ENCODE peak calls at places on chromosomes 13 and 19, in six cellular contexts. One of them, this sample, is unnamed.

GRCh38 chr19:53357821-53358581 is 7.5 kb upstream of the ZNF525 start:
- DNase-seq in lower lobe of right lung: no peak
- DNase-seq in activated CD4-positive, alpha-beta T cell treated with anti-CD3 and anti-CD28 coated beads, Interleukin-2, amount 10 ng/mL, durations not matched to agents 7 days and 5 days: no peak
- DNase-seq in HEK293T: no peak
- DNase-seq in HT1080: no peak
- DNase-seq in C1 segment of cervical spinal cord: no peak
- DNase-seq in this sample: no peak

GRCh38 chr13:28564030-28564429 is 69.1 kb upstream of the FLT1 start:
- DNase-seq in activated CD4-positive, alpha-beta T cell treated with anti-CD3 and anti-CD28 coated beads, Interleukin-2, amount 10 ng/mL, durations not matched to agents 7 days and 5 days: no peak
- DNase-seq in lower lobe of right lung: peak
- DNase-seq in HT1080: no peak
- DNase-seq in HEK293T: no peak
- DNase-seq in C1 segment of cervical spinal cord: no peak
- DNase-seq in this sample: no peak

GRCh38 chr13:40187324-40187795 is 479.1 kb downstream of the FOXO1 start:
- DNase-seq in activated CD4-positive, alpha-beta T cell treated with anti-CD3 and anti-CD28 coated beads, Interleukin-2, amount 10 ng/mL, durations not matched to agents 7 days and 5 days: peak
- DNase-seq in lower lobe of right lung: no peak
- DNase-seq in C1 segment of cervical spinal cord: no peak
- DNase-seq in HEK293T: peak
- DNase-seq in HT1080: no peak
- DNase-seq in this sample: no peak

GRCh38 chr19:7868671-7869452 is 5.3 kb downstream of the PRR36 start:
- DNase-seq in HEK293T: peak
- DNase-seq in activated CD4-positive, alpha-beta T cell treated with anti-CD3 and anti-CD28 coated beads, Interleukin-2, amount 10 ng/mL, durations not matched to agents 7 days and 5 days: peak
- DNase-seq in HT1080: peak
- DNase-seq in lower lobe of right lung: peak
- DNase-seq in C1 segment of cervical spinal cord: peak
- DNase-seq in this sample: peak

GRCh38 chr19:50638576-50638975 is 1.1 kb downstream of the SYT3 start:
- DNase-seq in activated CD4-positive, alpha-beta T cell treated with anti-CD3 and anti-CD28 coated beads, Interleukin-2, amount 10 ng/mL, durations not matched to agents 7 days and 5 days: no peak
- DNase-seq in HT1080: no peak
- DNase-seq in C1 segment of cervical spinal cord: no peak
- DNase-seq in lower lobe of right lung: no peak
- DNase-seq in HEK293T: no peak
- DNase-seq in this sample: no peak

GRCh38 chr19:41350735-41351338 is 2.9 kb downstream of the TGFB1 start:
- DNase-seq in HT1080: no peak
- DNase-seq in HEK293T: no peak
- DNase-seq in lower lobe of right lung: no peak
- DNase-seq in activated CD4-positive, alpha-beta T cell treated with anti-CD3 and anti-CD28 coated beads, Interleukin-2, amount 10 ng/mL, durations not matched to agents 7 days and 5 days: no peak
- DNase-seq in C1 segment of cervical spinal cord: no peak
- DNase-seq in this sample: no peak

GRCh38 chr19:46902402-46902766 is 41.6 kb downstream of the ARHGAP35 start:
- DNase-seq in activated CD4-positive, alpha-beta T cell treated with anti-CD3 and anti-CD28 coated beads, Interleukin-2, amount 10 ng/mL, durations not matched to agents 7 days and 5 days: no peak
- DNase-seq in HEK293T: no peak
- DNase-seq in HT1080: no peak
- DNase-seq in C1 segment of cervical spinal cord: no peak
- DNase-seq in lower lobe of right lung: no peak
- DNase-seq in this sample: no peak

GRCh38 chr19:7779631-7780486 is 16.8 kb downstream of the CLEC4M start:
- DNase-seq in C1 segment of cervical spinal cord: no peak
- DNase-seq in activated CD4-positive, alpha-beta T cell treated with anti-CD3 and anti-CD28 coated beads, Interleukin-2, amount 10 ng/mL, durations not matched to agents 7 days and 5 days: no peak
- DNase-seq in lower lobe of right lung: no peak
- DNase-seq in HT1080: no peak
- DNase-seq in HEK293T: no peak
- DNase-seq in this sample: no peak

GRCh38 chr19:18776288-18776594 is 14.9 kb downstream of the COMP start:
- DNase-seq in lower lobe of right lung: no peak
- DNase-seq in HEK293T: no peak
- DNase-seq in activated CD4-positive, alpha-beta T cell treated with anti-CD3 and anti-CD28 coated beads, Interleukin-2, amount 10 ng/mL, durations not matched to agents 7 days and 5 days: no peak
- DNase-seq in HT1080: peak
- DNase-seq in C1 segment of cervical spinal cord: no peak
- DNase-seq in this sample: no peak

GRCh38 chr13:20988033-20988908 is 73.1 kb downstream of the LATS2 start:
- DNase-seq in HT1080: no peak
- DNase-seq in activated CD4-positive, alpha-beta T cell treated with anti-CD3 and anti-CD28 coated beads, Interleukin-2, amount 10 ng/mL, durations not matched to agents 7 days and 5 days: no peak
- DNase-seq in C1 segment of cervical spinal cord: no peak
- DNase-seq in HEK293T: no peak
- DNase-seq in lower lobe of right lung: no peak
- DNase-seq in this sample: no peak

GRCh38 chr13:40600145-40600751 is 66.2 kb downstream of the FOXO1 start:
- DNase-seq in lower lobe of right lung: no peak
- DNase-seq in HT1080: no peak
- DNase-seq in C1 segment of cervical spinal cord: no peak
- DNase-seq in HEK293T: no peak
- DNase-seq in activated CD4-positive, alpha-beta T cell treated with anti-CD3 and anti-CD28 coated beads, Interleukin-2, amount 10 ng/mL, durations not matched to agents 7 days and 5 days: no peak
- DNase-seq in this sample: no peak

GRCh38 chr19:10567696-10568443 is 909 bp downstream of the CDKN2D start:
- DNase-seq in C1 segment of cervical spinal cord: no peak
- DNase-seq in HEK293T: no peak
- DNase-seq in HT1080: no peak
- DNase-seq in activated CD4-positive, alpha-beta T cell treated with anti-CD3 and anti-CD28 coated beads, Interleukin-2, amount 10 ng/mL, durations not matched to agents 7 days and 5 days: no peak
- DNase-seq in lower lobe of right lung: no peak
- DNase-seq in this sample: no peak

GRCh38 chr19:39679791-39680168 is 24.1 kb downstream of the LGALS16 start:
- DNase-seq in C1 segment of cervical spinal cord: no peak
- DNase-seq in HT1080: no peak
- DNase-seq in lower lobe of right lung: no peak
- DNase-seq in activated CD4-positive, alpha-beta T cell treated with anti-CD3 and anti-CD28 coated beads, Interleukin-2, amount 10 ng/mL, durations not matched to agents 7 days and 5 days: no peak
- DNase-seq in HEK293T: no peak
- DNase-seq in this sample: no peak

GRCh38 chr19:48991011-48991609 is 2.0 kb downstream of the GYS1 start:
- DNase-seq in HT1080: no peak
- DNase-seq in HEK293T: no peak
- DNase-seq in C1 segment of cervical spinal cord: no peak
- DNase-seq in activated CD4-positive, alpha-beta T cell treated with anti-CD3 and anti-CD28 coated beads, Interleukin-2, amount 10 ng/mL, durations not matched to agents 7 days and 5 days: no peak
- DNase-seq in lower lobe of right lung: peak
- DNase-seq in this sample: no peak

GRCh38 chr19:13946414-13946813 is 5.9 kb upstream of the DCAF15 start:
- DNase-seq in C1 segment of cervical spinal cord: no peak
- DNase-seq in HT1080: no peak
- DNase-seq in HEK293T: no peak
- DNase-seq in lower lobe of right lung: no peak
- DNase-seq in activated CD4-positive, alpha-beta T cell treated with anti-CD3 and anti-CD28 coated beads, Interleukin-2, amount 10 ng/mL, durations not matched to agents 7 days and 5 days: no peak
- DNase-seq in this sample: no peak

GRCh38 chr13:29996316-29996715 is 145.9 kb upstream of the UBL3 start:
- DNase-seq in activated CD4-positive, alpha-beta T cell treated with anti-CD3 and anti-CD28 coated beads, Interleukin-2, amount 10 ng/mL, durations not matched to agents 7 days and 5 days: no peak
- DNase-seq in HT1080: no peak
- DNase-seq in HEK293T: no peak
- DNase-seq in lower lobe of right lung: no peak
- DNase-seq in C1 segment of cervical spinal cord: no peak
- DNase-seq in this sample: no peak

GRCh38 chr13:89554801-89555200 is 1792.7 kb upstream of the MIR17HG start:
- DNase-seq in activated CD4-positive, alpha-beta T cell treated with anti-CD3 and anti-CD28 coated beads, Interleukin-2, amount 10 ng/mL, durations not matched to agents 7 days and 5 days: no peak
- DNase-seq in lower lobe of right lung: no peak
- DNase-seq in HT1080: no peak
- DNase-seq in HEK293T: no peak
- DNase-seq in C1 segment of cervical spinal cord: no peak
- DNase-seq in this sample: no peak

GRCh38 chr13:52744842-52745241 is 5.2 kb upstream of the CNMD start:
- DNase-seq in activated CD4-positive, alpha-beta T cell treated with anti-CD3 and anti-CD28 coated beads, Interleukin-2, amount 10 ng/mL, durations not matched to agents 7 days and 5 days: no peak
- DNase-seq in lower lobe of right lung: no peak
- DNase-seq in HT1080: peak
- DNase-seq in HEK293T: no peak
- DNase-seq in C1 segment of cervical spinal cord: no peak
- DNase-seq in this sample: no peak

GRCh38 chr13:112233256-112233655 is 142.9 kb upstream of the SPACA7 start:
- DNase-seq in C1 segment of cervical spinal cord: no peak
- DNase-seq in HEK293T: no peak
- DNase-seq in HT1080: no peak
- DNase-seq in activated CD4-positive, alpha-beta T cell treated with anti-CD3 and anti-CD28 coated beads, Interleukin-2, amount 10 ng/mL, durations not matched to agents 7 days and 5 days: no peak
- DNase-seq in lower lobe of right lung: no peak
- DNase-seq in this sample: no peak

GRCh38 chr19:49896863-49897621 is at the start of gene IL4I1:
- DNase-seq in C1 segment of cervical spinal cord: no peak
- DNase-seq in HEK293T: no peak
- DNase-seq in activated CD4-positive, alpha-beta T cell treated with anti-CD3 and anti-CD28 coated beads, Interleukin-2, amount 10 ng/mL, durations not matched to agents 7 days and 5 days: peak
- DNase-seq in lower lobe of right lung: no peak
- DNase-seq in HT1080: peak
- DNase-seq in this sample: no peak

GRCh38 chr19:995051-995827 is 5.0 kb upstream of the GRIN3B start:
- DNase-seq in HT1080: no peak
- DNase-seq in C1 segment of cervical spinal cord: no peak
- DNase-seq in activated CD4-positive, alpha-beta T cell treated with anti-CD3 and anti-CD28 coated beads, Interleukin-2, amount 10 ng/mL, durations not matched to agents 7 days and 5 days: no peak
- DNase-seq in lower lobe of right lung: peak
- DNase-seq in HEK293T: no peak
- DNase-seq in this sample: no peak

GRCh38 chr19:54415208-54415900 is at the start of gene TTYH1:
- DNase-seq in HT1080: no peak
- DNase-seq in lower lobe of right lung: no peak
- DNase-seq in HEK293T: peak
- DNase-seq in C1 segment of cervical spinal cord: peak
- DNase-seq in activated CD4-positive, alpha-beta T cell treated with anti-CD3 and anti-CD28 coated beads, Interleukin-2, amount 10 ng/mL, durations not matched to agents 7 days and 5 days: no peak
- DNase-seq in this sample: peak

GRCh38 chr19:18160792-18161690 is 8.1 kb downstream of the PIK3R2 start:
- DNase-seq in lower lobe of right lung: peak
- DNase-seq in C1 segment of cervical spinal cord: peak
- DNase-seq in activated CD4-positive, alpha-beta T cell treated with anti-CD3 and anti-CD28 coated beads, Interleukin-2, amount 10 ng/mL, durations not matched to agents 7 days and 5 days: peak
- DNase-seq in HT1080: no peak
- DNase-seq in HEK293T: peak
- DNase-seq in this sample: peak

GRCh38 chr19:53002479-53002878 is 11.2 kb upstream of the ERVV-1 start:
- DNase-seq in lower lobe of right lung: no peak
- DNase-seq in activated CD4-positive, alpha-beta T cell treated with anti-CD3 and anti-CD28 coated beads, Interleukin-2, amount 10 ng/mL, durations not matched to agents 7 days and 5 days: no peak
- DNase-seq in HT1080: no peak
- DNase-seq in HEK293T: no peak
- DNase-seq in C1 segment of cervical spinal cord: no peak
- DNase-seq in this sample: no peak

GRCh38 chr13:94646904-94647303 is 45.2 kb downstream of the GPR180 start:
- DNase-seq in C1 segment of cervical spinal cord: no peak
- DNase-seq in HEK293T: no peak
- DNase-seq in HT1080: no peak
- DNase-seq in lower lobe of right lung: no peak
- DNase-seq in activated CD4-positive, alpha-beta T cell treated with anti-CD3 and anti-CD28 coated beads, Interleukin-2, amount 10 ng/mL, durations not matched to agents 7 days and 5 days: no peak
- DNase-seq in this sample: no peak

GRCh38 chr13:80717834-80718233 is 376.9 kb upstream of the SPRY2 start:
- DNase-seq in HEK293T: no peak
- DNase-seq in lower lobe of right lung: no peak
- DNase-seq in C1 segment of cervical spinal cord: no peak
- DNase-seq in HT1080: no peak
- DNase-seq in activated CD4-positive, alpha-beta T cell treated with anti-CD3 and anti-CD28 coated beads, Interleukin-2, amount 10 ng/mL, durations not matched to agents 7 days and 5 days: no peak
- DNase-seq in this sample: no peak

GRCh38 chr19:40803857-40804782 is 5.1 kb downstream of the EGLN2 start:
- DNase-seq in activated CD4-positive, alpha-beta T cell treated with anti-CD3 and anti-CD28 coated beads, Interleukin-2, amount 10 ng/mL, durations not matched to agents 7 days and 5 days: peak
- DNase-seq in HT1080: no peak
- DNase-seq in C1 segment of cervical spinal cord: no peak
- DNase-seq in HEK293T: no peak
- DNase-seq in lower lobe of right lung: peak
- DNase-seq in this sample: no peak

GRCh38 chr19:18479964-18480723 is 41.7 kb downstream of the ELL start:
- DNase-seq in C1 segment of cervical spinal cord: no peak
- DNase-seq in HEK293T: no peak
- DNase-seq in activated CD4-positive, alpha-beta T cell treated with anti-CD3 and anti-CD28 coated beads, Interleukin-2, amount 10 ng/mL, durations not matched to agents 7 days and 5 days: no peak
- DNase-seq in HT1080: no peak
- DNase-seq in lower lobe of right lung: peak
- DNase-seq in this sample: no peak

GRCh38 chr19:56132316-56132822 is 8.7 kb upstream of the ZNF444 start:
- DNase-seq in HT1080: no peak
- DNase-seq in lower lobe of right lung: peak
- DNase-seq in activated CD4-positive, alpha-beta T cell treated with anti-CD3 and anti-CD28 coated beads, Interleukin-2, amount 10 ng/mL, durations not matched to agents 7 days and 5 days: no peak
- DNase-seq in C1 segment of cervical spinal cord: no peak
- DNase-seq in HEK293T: no peak
- DNase-seq in this sample: no peak

GRCh38 chr13:84645196-84646071 is 763.2 kb upstream of the SLITRK1 start:
- DNase-seq in C1 segment of cervical spinal cord: peak
- DNase-seq in activated CD4-positive, alpha-beta T cell treated with anti-CD3 and anti-CD28 coated beads, Interleukin-2, amount 10 ng/mL, durations not matched to agents 7 days and 5 days: no peak
- DNase-seq in HEK293T: no peak
- DNase-seq in HT1080: peak
- DNase-seq in lower lobe of right lung: no peak
- DNase-seq in this sample: no peak

GRCh38 chr13:46963874-46964273 is 67.0 kb upstream of the HTR2A start:
- DNase-seq in HEK293T: no peak
- DNase-seq in lower lobe of right lung: peak
- DNase-seq in activated CD4-positive, alpha-beta T cell treated with anti-CD3 and anti-CD28 coated beads, Interleukin-2, amount 10 ng/mL, durations not matched to agents 7 days and 5 days: no peak
- DNase-seq in HT1080: no peak
- DNase-seq in C1 segment of cervical spinal cord: no peak
- DNase-seq in this sample: no peak

GRCh38 chr13:41502676-41503075 is 45.3 kb downstream of the RGCC start:
- DNase-seq in activated CD4-positive, alpha-beta T cell treated with anti-CD3 and anti-CD28 coated beads, Interleukin-2, amount 10 ng/mL, durations not matched to agents 7 days and 5 days: peak
- DNase-seq in HEK293T: no peak
- DNase-seq in lower lobe of right lung: no peak
- DNase-seq in C1 segment of cervical spinal cord: no peak
- DNase-seq in HT1080: no peak
- DNase-seq in this sample: no peak

GRCh38 chr13:60701919-60702318 is 304.9 kb downstream of the TDRD3 start:
- DNase-seq in C1 segment of cervical spinal cord: no peak
- DNase-seq in activated CD4-positive, alpha-beta T cell treated with anti-CD3 and anti-CD28 coated beads, Interleukin-2, amount 10 ng/mL, durations not matched to agents 7 days and 5 days: no peak
- DNase-seq in HT1080: no peak
- DNase-seq in lower lobe of right lung: no peak
- DNase-seq in HEK293T: no peak
- DNase-seq in this sample: no peak

This sample was measured in nephron progenitor cell.